ENCODE peak calls at places on chromosomes 7 and 10, in four cellular contexts. One of them, this sample, is unnamed. For H3K27me3 and H3K4me1, the result is how much of the 10 kb centered on the place peaks cover.

GRCh38 chr7:99386584-99387238 is 12.2 kb downstream of the ARPC1B start:
- DNase-seq in A673: peak
- DNase-seq in hepatocyte: no peak
- DNase-seq in CD4-positive, alpha-beta memory T cell: peak
- DNase-seq in this sample: peak

GRCh38 chr7:7739718-7740355 is 21.4 kb upstream of the RPA3 start:
- DNase-seq in CD4-positive, alpha-beta memory T cell: no peak
- DNase-seq in A673: no peak
- DNase-seq in hepatocyte: no peak
- DNase-seq in this sample: no peak

GRCh38 chr10:124595143-124595883 is 133.7 kb downstream of the LHPP start:
- DNase-seq in hepatocyte: no peak
- DNase-seq in A673: no peak
- DNase-seq in CD4-positive, alpha-beta memory T cell: no peak
- DNase-seq in this sample: no peak

GRCh38 chr7:27137603-27138410 is 5.7 kb downstream of the HOXA5 start:
- DNase-seq in CD4-positive, alpha-beta memory T cell: no peak
- DNase-seq in A673: no peak
- DNase-seq in hepatocyte: no peak
- DNase-seq in this sample: no peak

GRCh38 chr7:5419523-5420107 is 4.0 kb downstream of the TNRC18 start:
- DNase-seq in A673: no peak
- DNase-seq in CD4-positive, alpha-beta memory T cell: no peak
- DNase-seq in hepatocyte: no peak
- DNase-seq in this sample: peak

GRCh38 chr10:59240581-59241183 is 64.2 kb downstream of the PHYHIPL start:
- DNase-seq in A673: peak
- DNase-seq in hepatocyte: peak
- DNase-seq in CD4-positive, alpha-beta memory T cell: no peak
- DNase-seq in this sample: peak

GRCh38 chr7:138784692-138785091 is 13.1 kb upstream of the TMEM213 start:
- DNase-seq in CD4-positive, alpha-beta memory T cell: no peak
- DNase-seq in A673: no peak
- DNase-seq in hepatocyte: no peak
- DNase-seq in this sample: no peak

GRCh38 chr10:90435296-90435695 is 422.5 kb downstream of the HTR7 start:
- DNase-seq in hepatocyte: no peak
- DNase-seq in A673: no peak
- DNase-seq in CD4-positive, alpha-beta memory T cell: no peak
- DNase-seq in this sample: no peak

GRCh38 chr10:91120348-91120747 is 100.1 kb upstream of the PCGF5 start:
- DNase-seq in hepatocyte: no peak
- DNase-seq in CD4-positive, alpha-beta memory T cell: no peak
- DNase-seq in A673: no peak
- DNase-seq in this sample: no peak

GRCh38 chr10:11798862-11799735 is 24.1 kb upstream of the PROSER2 start:
- DNase-seq in A673: peak
- DNase-seq in hepatocyte: no peak
- DNase-seq in CD4-positive, alpha-beta memory T cell: no peak
- DNase-seq in this sample: peak

GRCh38 chr10:100168313-100168643 is 17.6 kb downstream of the ERLIN1 start:
- DNase-seq in CD4-positive, alpha-beta memory T cell: no peak
- DNase-seq in A673: no peak
- DNase-seq in hepatocyte: no peak
- DNase-seq in this sample: no peak

GRCh38 chr7:16739863-16740622 is 13.5 kb upstream of the TSPAN13 start:
- DNase-seq in A673: peak
- DNase-seq in hepatocyte: peak
- DNase-seq in CD4-positive, alpha-beta memory T cell: no peak
- DNase-seq in this sample: no peak

GRCh38 chr10:120336910-120337540 is 120.0 kb upstream of the PLPP4 start:
- DNase-seq in CD4-positive, alpha-beta memory T cell: peak
- DNase-seq in A673: peak
- DNase-seq in hepatocyte: peak
- DNase-seq in this sample: peak

GRCh38 chr7:99996755-99997544 is 18.4 kb upstream of the ZKSCAN1 start:
- DNase-seq in CD4-positive, alpha-beta memory T cell: no peak
- DNase-seq in A673: no peak
- DNase-seq in hepatocyte: no peak
- DNase-seq in this sample: no peak

GRCh38 chr10:88565072-88565471 is 18.0 kb downstream of the RNLS start:
- DNase-seq in CD4-positive, alpha-beta memory T cell: no peak
- DNase-seq in A673: peak
- DNase-seq in hepatocyte: peak
- DNase-seq in this sample: peak

GRCh38 chr10:132351611-132352010 is 19.6 kb downstream of the LRRC27 start:
- DNase-seq in CD4-positive, alpha-beta memory T cell: no peak
- DNase-seq in A673: no peak
- DNase-seq in hepatocyte: no peak
- DNase-seq in this sample: no peak

GRCh38 chr7:81886211-81886764 is 116.4 kb upstream of the HGF start:
- DNase-seq in hepatocyte: no peak
- DNase-seq in CD4-positive, alpha-beta memory T cell: no peak
- DNase-seq in A673: peak
- DNase-seq in this sample: no peak

GRCh38 chr7:100430450-100431285 is 1.0 kb downstream of the MEPCE start:
- DNase-seq in A673: no peak
- DNase-seq in hepatocyte: no peak
- DNase-seq in CD4-positive, alpha-beta memory T cell: peak
- DNase-seq in this sample: no peak

GRCh38 chr7:10939237-10939910 is 34.3 kb upstream of the PHF14 start:
- DNase-seq in CD4-positive, alpha-beta memory T cell: peak
- DNase-seq in A673: no peak
- DNase-seq in hepatocyte: no peak
- DNase-seq in this sample: no peak

GRCh38 chr7:20206104-20206896 is 10.9 kb downstream of the MACC1 start:
- DNase-seq in hepatocyte: no peak
- DNase-seq in CD4-positive, alpha-beta memory T cell: no peak
- DNase-seq in A673: no peak
- DNase-seq in this sample: no peak

GRCh38 chr7:16644624-16644986 is 949 bp downstream of the ANKMY2 start:
- DNase-seq in A673: peak
- DNase-seq in hepatocyte: peak
- DNase-seq in CD4-positive, alpha-beta memory T cell: peak
- DNase-seq in this sample: no peak

GRCh38 chr10:44337081-44337480 is 47.8 kb downstream of the CXCL12 start:
- DNase-seq in A673: no peak
- DNase-seq in hepatocyte: no peak
- DNase-seq in CD4-positive, alpha-beta memory T cell: no peak
- DNase-seq in this sample: no peak

GRCh38 chr7:92496876-92497275 is 19.1 kb upstream of the ERVW-1 start:
- DNase-seq in A673: no peak
- DNase-seq in hepatocyte: no peak
- DNase-seq in CD4-positive, alpha-beta memory T cell: no peak
- DNase-seq in this sample: no peak

GRCh38 chr10:126050301-126050700 is 153.9 kb downstream of the FANK1 start:
- DNase-seq in A673: no peak
- DNase-seq in CD4-positive, alpha-beta memory T cell: no peak
- DNase-seq in hepatocyte: no peak
- DNase-seq in this sample: no peak

GRCh38 chr7:83492802-83493201 is 156.1 kb downstream of the SEMA3E start:
- DNase-seq in A673: no peak
- DNase-seq in CD4-positive, alpha-beta memory T cell: no peak
- DNase-seq in hepatocyte: no peak
- DNase-seq in this sample: no peak
- H3K27me3 ChIP-seq in A673: half or more
- H3K27me3 ChIP-seq in CD4-positive, alpha-beta memory T cell: under half
- H3K27me3 ChIP-seq in hepatocyte: under half
- H3K27me3 ChIP-seq in this sample: under half

GRCh38 chr10:62048919-62049636 is 147.6 kb downstream of the ARID5B start:
- DNase-seq in CD4-positive, alpha-beta memory T cell: peak
- DNase-seq in hepatocyte: peak
- DNase-seq in A673: peak
- DNase-seq in this sample: peak
- H3K4me1 ChIP-seq in CD4-positive, alpha-beta memory T cell: half or more
- H3K4me1 ChIP-seq in hepatocyte: under half
- H3K4me1 ChIP-seq in A673: half or more
- H3K4me1 ChIP-seq in this sample: half or more

GRCh38 chr7:149788300-149788851 is 15.0 kb upstream of the ZNF467 start:
- DNase-seq in CD4-positive, alpha-beta memory T cell: no peak
- DNase-seq in A673: no peak
- DNase-seq in hepatocyte: no peak
- DNase-seq in this sample: no peak

GRCh38 chr7:149789101-149789500 is 15.7 kb upstream of the ZNF467 start:
- DNase-seq in A673: no peak
- DNase-seq in hepatocyte: no peak
- DNase-seq in CD4-positive, alpha-beta memory T cell: no peak
- DNase-seq in this sample: no peak

GRCh38 chr7:149785983-149786382 is 12.6 kb upstream of the ZNF467 start:
- DNase-seq in CD4-positive, alpha-beta memory T cell: no peak
- DNase-seq in hepatocyte: no peak
- DNase-seq in A673: no peak
- DNase-seq in this sample: no peak

GRCh38 chr7:149785402-149785801 is 12.0 kb upstream of the ZNF467 start:
- DNase-seq in A673: no peak
- DNase-seq in CD4-positive, alpha-beta memory T cell: no peak
- DNase-seq in hepatocyte: no peak
- DNase-seq in this sample: no peak

GRCh38 chr7:149787428-149788299 is 14.3 kb upstream of the ZNF467 start:
- DNase-seq in A673: no peak
- DNase-seq in hepatocyte: no peak
- DNase-seq in CD4-positive, alpha-beta memory T cell: peak
- DNase-seq in this sample: no peak
- H3K27me3 ChIP-seq in A673: under half
- H3K27me3 ChIP-seq in hepatocyte: under half
- H3K27me3 ChIP-seq in CD4-positive, alpha-beta memory T cell: under half
- H3K27me3 ChIP-seq in this sample: under half

DNA sequence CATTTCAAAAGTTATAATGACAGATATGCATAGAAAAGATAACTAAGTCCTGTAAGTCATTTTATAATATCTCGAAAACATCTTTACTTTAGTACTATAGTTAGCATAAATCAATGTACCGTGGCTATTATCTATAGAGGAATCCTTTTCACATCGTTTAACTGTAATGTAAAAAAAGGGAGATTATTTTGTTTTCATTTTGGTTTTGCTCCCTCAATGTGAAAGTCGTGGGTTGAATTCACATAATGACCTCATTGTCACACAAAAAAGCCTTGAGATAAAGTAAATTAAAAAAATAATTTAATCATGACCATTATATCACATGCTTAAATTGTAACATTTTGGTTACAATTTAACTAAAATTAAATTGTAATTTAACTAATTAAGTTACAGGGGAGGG is 560.5 kb upstream of the POT1 start:
- DNase-seq in CD4-positive, alpha-beta memory T cell: no peak
- DNase-seq in A673: no peak
- DNase-seq in hepatocyte: no peak
- DNase-seq in this sample: no peak
- H3K4me1 ChIP-seq in CD4-positive, alpha-beta memory T cell: under half
- H3K4me1 ChIP-seq in A673: under half
- H3K4me1 ChIP-seq in hepatocyte: under half
- H3K4me1 ChIP-seq in this sample: under half

DNA sequence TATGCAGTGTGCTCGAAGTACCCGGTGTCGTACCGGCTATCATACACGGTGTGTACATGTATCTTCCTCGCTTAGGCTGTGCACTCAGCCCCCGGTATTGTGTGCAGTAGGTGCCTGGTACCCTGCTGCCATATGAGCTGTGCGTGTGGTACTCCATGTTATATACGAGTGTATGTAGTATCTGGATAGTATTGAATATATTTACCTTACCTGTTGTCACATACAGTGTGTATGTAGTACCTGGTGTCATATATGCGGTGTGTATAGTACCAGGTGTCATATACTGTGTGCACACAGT is 1.2 kb downstream of the ZMYND11 start:
- DNase-seq in CD4-positive, alpha-beta memory T cell: no peak
- DNase-seq in hepatocyte: no peak
- DNase-seq in A673: no peak
- DNase-seq in this sample: no peak
- H3K27me3 ChIP-seq in CD4-positive, alpha-beta memory T cell: under half
- H3K27me3 ChIP-seq in hepatocyte: under half
- H3K27me3 ChIP-seq in A673: under half
- H3K27me3 ChIP-seq in this sample: under half

DNA sequence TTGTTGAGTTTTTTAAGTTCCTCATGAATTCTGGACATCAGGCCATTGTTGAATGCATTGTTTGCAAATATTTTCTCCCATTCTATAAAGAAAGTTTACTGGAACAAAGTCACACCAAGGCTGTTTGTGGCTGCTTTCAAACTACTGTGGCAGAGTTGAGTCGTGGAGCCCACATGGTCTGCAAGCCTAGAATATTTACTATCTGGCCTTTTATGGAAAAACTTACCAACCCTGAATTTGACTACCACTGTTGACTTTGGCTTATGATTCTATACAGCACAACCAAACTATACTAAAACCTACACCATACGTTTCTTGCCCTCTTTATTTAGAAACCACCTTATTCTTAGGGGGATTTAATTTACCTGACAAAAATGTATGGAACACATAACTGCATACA is 239.1 kb downstream of the KCNMA1 start:
- DNase-seq in A673: no peak
- DNase-seq in hepatocyte: no peak
- DNase-seq in CD4-positive, alpha-beta memory T cell: no peak
- DNase-seq in this sample: no peak
- H3K4me1 ChIP-seq in A673: under half
- H3K4me1 ChIP-seq in hepatocyte: under half
- H3K4me1 ChIP-seq in CD4-positive, alpha-beta memory T cell: under half
- H3K4me1 ChIP-seq in this sample: under half

DNA sequence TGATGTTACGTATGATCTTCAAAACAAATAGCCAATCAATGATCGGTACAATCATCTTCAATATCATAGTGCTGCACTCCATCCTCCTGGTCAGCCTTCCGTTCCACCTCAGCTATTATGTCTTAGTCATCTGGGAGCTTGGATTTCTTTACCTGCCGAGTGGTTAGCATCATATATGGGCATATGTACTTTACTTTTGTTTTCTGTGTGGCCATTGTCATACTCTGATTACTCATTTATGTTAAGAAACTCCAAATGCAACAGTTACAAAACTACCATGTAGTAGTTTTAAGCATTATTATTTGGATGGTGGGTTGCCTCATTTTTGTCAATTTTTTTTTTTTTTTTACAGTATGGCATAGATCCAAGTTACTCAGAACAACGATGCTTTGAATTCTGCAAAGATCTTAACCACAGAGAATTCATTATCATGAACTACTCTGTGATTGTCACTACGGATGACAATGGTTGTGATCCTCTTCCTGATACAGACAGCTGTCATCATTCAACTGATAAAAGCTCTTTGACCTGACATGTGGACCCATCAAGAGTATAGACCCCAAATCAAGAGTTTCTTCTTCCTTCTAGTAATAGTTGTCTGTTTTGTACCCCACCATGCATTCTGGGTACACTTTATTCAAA is 52.1 kb upstream of the NME8 start:
- DNase-seq in A673: no peak
- DNase-seq in hepatocyte: no peak
- DNase-seq in CD4-positive, alpha-beta memory T cell: no peak
- DNase-seq in this sample: no peak
- H3K27me3 ChIP-seq in A673: under half
- H3K27me3 ChIP-seq in hepatocyte: under half
- H3K27me3 ChIP-seq in CD4-positive, alpha-beta memory T cell: under half
- H3K27me3 ChIP-seq in this sample: under half

DNA sequence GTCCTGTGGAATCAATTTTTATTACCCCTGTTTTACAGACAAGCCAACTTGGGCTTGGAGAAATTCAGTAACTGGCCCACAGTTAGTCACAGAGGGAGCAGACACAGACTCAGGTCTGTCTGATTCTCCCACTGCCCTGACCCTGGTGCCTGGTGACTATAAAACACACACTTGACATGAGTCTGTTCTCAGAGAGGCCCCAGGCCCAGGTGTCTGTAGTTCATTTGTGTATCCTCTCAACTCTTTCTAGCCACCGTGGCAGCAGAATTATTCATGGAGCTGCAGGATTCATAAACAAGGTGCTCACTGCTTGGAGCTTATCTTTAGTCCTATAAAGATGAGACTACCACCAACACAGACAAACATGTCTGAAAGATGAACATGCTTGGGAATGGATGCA is 79.3 kb upstream of the PDCD4 start:
- DNase-seq in CD4-positive, alpha-beta memory T cell: no peak
- DNase-seq in hepatocyte: no peak
- DNase-seq in A673: no peak
- DNase-seq in this sample: no peak
- H3K4me1 ChIP-seq in CD4-positive, alpha-beta memory T cell: under half
- H3K4me1 ChIP-seq in hepatocyte: half or more
- H3K4me1 ChIP-seq in A673: under half
- H3K4me1 ChIP-seq in this sample: under half